ENCODE peak calls at places on chromosomes 13 and 19, in ten cellular contexts. I, Q, K, C, L, B, T, F, D and X are unnamed samples.

GRCh38 chr13:31699650-31700049 is 39.7 kb upstream of the RXFP2 start:
- DNase-seq in I (no peak), Q (no peak), K (no peak), C (no peak), L (no peak), B (peak), T (peak), F (no peak), D (no peak), X (no peak)

GRCh38 chr13:98180092-98180491 is 3.0 kb upstream of the RNF113B start:
- DNase-seq in I (no peak), Q (no peak), K (no peak), C (no peak), L (no peak), B (no peak), T (no peak), F (no peak), D (no peak), X (no peak)

GRCh38 chr13:113741101-113741731 is 17.8 kb upstream of the TMEM255B start:
- DNase-seq in I (no peak), Q (no peak), K (no peak), C (no peak), L (peak), B (no peak), T (no peak), F (no peak), D (no peak), X (no peak)

GRCh38 chr13:42740753-42741152 is 40.6 kb upstream of the FAM216B start:
- DNase-seq in I (peak), Q (no peak), K (no peak), C (no peak), L (peak), B (no peak), T (no peak), F (no peak), D (no peak), X (peak)

GRCh38 chr19:3409346-3410064 is 43.1 kb downstream of the NFIC start:
- DNase-seq in I (no peak), Q (no peak), K (no peak), C (no peak), L (peak), B (peak), T (no peak), F (peak), D (no peak), X (peak)

GRCh38 chr19:50568321-50569022 is at the start of gene LRRC4B:
- DNase-seq in I (peak), Q (no peak), K (no peak), C (no peak), L (no peak), B (peak), T (peak), F (no peak), D (no peak), X (no peak)

GRCh38 chr19:49447485-49448431 is 3.9 kb downstream of the PIH1D1 start:
- DNase-seq in I (no peak), Q (peak), K (no peak), C (no peak), L (peak), B (no peak), T (no peak), F (no peak), D (peak), X (no peak)

GRCh38 chr19:3360494-3361383 is 5.6 kb upstream of the NFIC start:
- DNase-seq in I (peak), Q (peak), K (no peak), C (no peak), L (peak), B (peak), T (no peak), F (peak), D (peak), X (peak)

GRCh38 chr19:18611327-18612050 is 1.2 kb upstream of the TMEM59L start:
- DNase-seq in I (no peak), Q (no peak), K (no peak), C (no peak), L (no peak), B (no peak), T (no peak), F (no peak), D (no peak), X (no peak)

GRCh38 chr19:1102407-1103106 is 1.2 kb upstream of the GPX4 start:
- DNase-seq in I (no peak), Q (peak), K (peak), C (no peak), L (no peak), B (no peak), T (no peak), F (no peak), D (peak), X (peak)

GRCh38 chr19:50333737-50334617 is 4.8 kb upstream of the KCNC3 start:
- DNase-seq in I (no peak), Q (peak), K (peak), C (peak), L (peak), B (peak), T (peak), F (peak), D (peak), X (peak)